ENCODE peak calls at places on chromosome 14, in six cellular contexts. I, T, P, K, Y and U are unnamed samples. For H3K9me3, the result is how much of the 10 kb centered on the place peaks cover.

GRCh38 chr14:99667045-99667444 is 17.1 kb upstream of the CYP46A1 start:
- DNase-seq in I (no peak), T (no peak), P (no peak), K (no peak), Y (no peak), U (no peak)

GRCh38 chr14:88933203-88933602 is 108.8 kb downstream of the TTC8 start:
- DNase-seq in I (no peak), T (peak), P (no peak), K (no peak), Y (no peak), U (no peak)

GRCh38 chr14:99821519-99822165 is 28.4 kb downstream of the EML1 start:
- DNase-seq in I (no peak), T (peak), P (no peak), K (no peak), Y (no peak), U (no peak)

GRCh38 chr14:72549848-72550247 is 344.1 kb downstream of the DPF3 start:
- DNase-seq in I (no peak), T (no peak), P (no peak), K (no peak), Y (no peak), U (no peak)

GRCh38 chr14:35847636-35848035 is 21.5 kb downstream of the BRMS1L start:
- DNase-seq in I (no peak), T (no peak), P (no peak), K (no peak), Y (no peak), U (no peak)

GRCh38 chr14:63909984-63910383 is 57.2 kb downstream of the SYNE2 start:
- DNase-seq in I (no peak), T (no peak), P (no peak), K (no peak), Y (no peak), U (no peak)

GRCh38 chr14:94100847-94101246 is 9.7 kb upstream of the IFI27 start:
- DNase-seq in I (no peak), T (peak), P (no peak), K (no peak), Y (no peak), U (no peak)

GRCh38 chr14:67522270-67522669 is 10.8 kb upstream of the PLEKHH1 start:
- DNase-seq in I (no peak), T (no peak), P (peak), K (peak), Y (no peak), U (no peak)

GRCh38 chr14:63178912-63179311 is 25.3 kb upstream of the RHOJ start:
- DNase-seq in I (peak), T (peak), P (no peak), K (no peak), Y (no peak), U (no peak)

GRCh38 chr14:51356381-51356780 is 116.3 kb downstream of the TMX1 start:
- DNase-seq in I (peak), T (no peak), P (peak), K (no peak), Y (no peak), U (no peak)

GRCh38 chr14:88227693-88228092 is 95.4 kb downstream of the KCNK10 start:
- DNase-seq in I (no peak), T (no peak), P (no peak), K (no peak), Y (no peak), U (no peak)

GRCh38 chr14:21102472-21103164 is 1.8 kb downstream of the TMEM253 start:
- DNase-seq in I (peak), T (no peak), P (peak), K (peak), Y (no peak), U (no peak)

GRCh38 chr14:75229923-75230792 is 48.5 kb upstream of the FOS start:
- DNase-seq in I (peak), T (peak), P (peak), K (peak), Y (peak), U (peak)

GRCh38 chr14:102949062-102949800 is 26.8 kb downstream of the AMN start:
- DNase-seq in I (no peak), T (peak), P (no peak), K (no peak), Y (peak), U (no peak)

GRCh38 chr14:33899723-33900341 is 51.0 kb downstream of the EGLN3 start:
- DNase-seq in I (no peak), T (no peak), P (no peak), K (no peak), Y (no peak), U (no peak)

GRCh38 chr14:88189040-88189839 is 133.8 kb downstream of the KCNK10 start:
- DNase-seq in I (peak), T (peak), P (peak), K (peak), Y (peak), U (no peak)

GRCh38 chr14:32578181-32578580 is 249.1 kb downstream of the AKAP6 start:
- DNase-seq in I (no peak), T (no peak), P (no peak), K (no peak), Y (no peak), U (no peak)

GRCh38 chr14:25001096-25001982 is 48.6 kb downstream of the STXBP6 start:
- DNase-seq in I (no peak), T (peak), P (no peak), K (no peak), Y (no peak), U (no peak)

DNA sequence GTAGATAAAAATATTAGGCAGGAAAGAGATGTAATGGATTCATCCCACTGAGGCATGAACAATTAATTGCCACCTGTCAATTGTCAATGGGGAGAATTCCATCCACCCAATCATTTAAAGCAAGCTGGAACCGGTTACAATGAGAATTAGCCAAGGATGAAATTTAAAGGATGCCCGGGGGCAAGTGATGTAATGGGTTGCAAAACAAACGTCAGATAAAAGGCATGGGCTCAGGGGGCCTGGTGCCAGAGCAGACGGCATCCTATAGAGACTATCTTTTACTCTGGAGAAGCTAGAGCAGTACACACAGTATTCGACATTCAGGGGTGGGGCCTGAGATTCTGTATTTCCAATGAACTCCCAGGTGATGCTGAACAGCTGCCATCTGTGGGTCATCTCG is 80.5 kb upstream of the ZFP36L1 start:
- DNase-seq in I (no peak), T (no peak), P (no peak), K (no peak), Y (no peak), U (no peak)
- H3K9me3 ChIP-seq in I (under half), T (under half), P (under half), K (under half), Y (under half), U (under half)

GRCh38 chr14:97337267-97337666 is 540.1 kb downstream of the VRK1 start:
- DNase-seq in I (no peak), T (no peak), P (no peak), K (no peak), Y (no peak), U (no peak)
- H3K9me3 ChIP-seq in I (under half), T (under half), P (under half), K (under half), Y (under half), U (under half)

GRCh38 chr14:70489579-70490175 is 37.7 kb downstream of the ADAM21 start:
- DNase-seq in I (no peak), T (no peak), P (no peak), K (no peak), Y (no peak), U (no peak)
- H3K9me3 ChIP-seq in I (under half), T (under half), P (under half), K (under half), Y (under half), U (under half)

GRCh38 chr14:60882219-60882618 is 98.7 kb downstream of the TRMT5 start:
- DNase-seq in I (no peak), T (no peak), P (no peak), K (no peak), Y (no peak), U (no peak)
- H3K9me3 ChIP-seq in I (under half), T (under half), P (under half), K (under half), Y (under half), U (under half)

GRCh38 chr14:26173581-26173980 is 424.3 kb downstream of the NOVA1 start:
- DNase-seq in I (no peak), T (no peak), P (no peak), K (no peak), Y (no peak), U (no peak)
- H3K9me3 ChIP-seq in I (under half), T (under half), P (under half), K (under half), Y (under half), U (under half)

GRCh38 chr14:106490442-106490841 is 964.1 kb downstream of the TMEM121 start:
- DNase-seq in I (no peak), T (no peak), P (no peak), K (no peak), Y (no peak), U (no peak)
- H3K9me3 ChIP-seq in I (under half), T (under half), P (under half), K (under half), Y (under half), U (under half)

GRCh38 chr14:47619397-47619796 is 56.0 kb downstream of the MDGA2 start:
- DNase-seq in I (no peak), T (peak), P (no peak), K (no peak), Y (no peak), U (no peak)
- H3K9me3 ChIP-seq in I (under half), T (under half), P (under half), K (under half), Y (under half), U (under half)

GRCh38 chr14:30088620-30089019 is 161.0 kb upstream of the PRKD1 start:
- DNase-seq in I (no peak), T (no peak), P (no peak), K (no peak), Y (no peak), U (no peak)
- H3K9me3 ChIP-seq in I (under half), T (under half), P (under half), K (under half), Y (under half), U (under half)

DNA sequence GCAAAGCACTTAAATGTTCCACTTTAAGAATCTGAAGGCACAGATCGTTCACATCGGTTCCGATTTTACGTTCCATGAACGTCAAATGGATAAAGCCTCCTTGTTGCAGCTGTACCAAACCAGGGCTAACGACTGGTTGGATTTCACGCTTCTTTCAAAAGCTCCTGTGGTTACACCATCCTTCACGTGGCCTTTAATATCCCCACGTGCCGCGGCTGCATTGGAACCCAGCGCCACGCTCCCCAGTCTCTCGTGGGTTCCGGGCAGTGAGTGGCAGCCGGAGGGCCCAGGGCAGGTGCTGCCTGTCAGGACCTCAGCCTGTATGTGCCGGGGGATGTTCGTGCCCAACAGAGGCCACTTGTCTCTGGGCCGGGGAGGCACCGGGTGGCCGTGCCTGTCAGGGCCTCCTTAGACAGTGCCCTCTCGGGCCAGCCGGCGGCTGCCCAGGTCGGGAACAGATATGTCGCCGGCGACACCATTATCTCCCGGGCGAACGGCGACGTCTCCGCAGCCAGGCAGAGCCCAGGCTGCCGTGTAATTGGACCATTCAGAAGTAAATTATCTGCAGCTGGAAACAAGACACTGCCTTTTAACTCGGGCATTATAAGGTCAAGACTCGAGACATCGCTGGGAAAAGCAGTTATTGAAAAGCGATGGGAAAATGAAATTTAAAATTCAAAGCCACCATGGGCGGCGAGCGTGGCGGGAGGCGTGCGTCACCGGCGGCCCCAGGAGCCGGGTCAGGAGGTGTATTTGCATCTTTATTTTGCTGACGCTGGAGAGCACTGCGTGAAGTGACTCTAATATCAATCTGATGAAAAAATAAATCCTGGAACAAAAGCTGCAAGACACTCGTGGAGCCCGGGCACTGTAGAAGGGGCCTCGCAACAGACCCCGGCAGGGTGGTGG is 195.8 kb downstream of the KIF26A start:
- DNase-seq in I (no peak), T (no peak), P (no peak), K (peak), Y (no peak), U (no peak)
- H3K9me3 ChIP-seq in I (under half), T (under half), P (under half), K (under half), Y (under half), U (under half)